ENCODE peak calls at places on chromosomes 4 and X, in six cellular contexts. H is pancreas, Z is hepatocyte, S is neural progenitor cell, M is cardiac muscle cell, Q is epithelial cell of esophagus. J is an unnamed sample.

GRCh38 chr4:47490550-47490949 is 5.5 kb downstream of the ATP10D start:
- DNase-seq in H (no peak), Z (peak), S (peak), M (peak), Q (peak), J (peak)

GRCh38 chr4:15197005-15197404 is 194.7 kb downstream of the CPEB2 start:
- DNase-seq in H (no peak), Z (peak), S (peak), M (peak), Q (peak), J (peak)

GRCh38 chrX:40440841-40441240 is 139.9 kb upstream of the ATP6AP2 start:
- DNase-seq in H (no peak), Z (no peak), S (no peak), M (no peak), Q (no peak), J (no peak)

GRCh38 chr4:152209772-152210493 is 326.0 kb downstream of the FBXW7 start:
- DNase-seq in H (no peak), Z (no peak), S (no peak), M (no peak), Q (no peak), J (no peak)

GRCh38 chr4:98474408-98474844 is 184.0 kb downstream of the TSPAN5 start:
- DNase-seq in H (no peak), Z (no peak), S (no peak), M (no peak), Q (peak), J (peak)

GRCh38 chr4:186829740-186830449 is 106.2 kb upstream of the FAT1 start:
- DNase-seq in H (no peak), Z (peak), S (no peak), M (no peak), Q (peak), J (no peak)

GRCh38 chrX:84320606-84321005 is 132.6 kb upstream of the RPS6KA6 start:
- DNase-seq in H (no peak), Z (no peak), S (no peak), M (no peak), Q (no peak), J (no peak)

GRCh38 chrX:38561951-38562719 is 793 bp downstream of the TSPAN7 start:
- DNase-seq in H (peak), Z (peak), S (peak), M (peak), Q (no peak), J (no peak)

DNA sequence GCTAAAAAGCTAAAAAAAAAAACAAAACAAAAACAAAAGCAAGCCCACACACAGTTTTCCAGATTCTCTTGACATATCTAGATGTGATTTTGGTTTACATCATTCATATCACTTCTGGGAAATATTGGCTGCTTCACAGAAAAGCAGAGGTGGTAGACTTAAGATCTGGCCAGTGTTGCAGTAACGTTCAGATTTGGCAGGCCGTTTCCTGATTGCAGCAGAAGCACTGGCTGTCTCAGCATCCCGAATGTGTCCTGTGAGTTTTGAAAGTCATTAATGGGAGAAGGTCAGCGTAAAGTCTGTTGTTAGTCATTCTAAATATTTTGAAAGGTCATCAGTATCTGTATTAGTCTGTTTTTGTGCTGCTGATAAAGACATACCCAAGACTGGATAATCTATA is 2062.0 kb downstream of the ARAP2 start:
- DNase-seq in H (no peak), Z (no peak), S (no peak), M (no peak), Q (no peak), J (no peak)
- H3K4me3 ChIP-seq in H (no peak), Z (no peak), S (no peak), M (no peak), Q (no peak), J (no peak)

DNA sequence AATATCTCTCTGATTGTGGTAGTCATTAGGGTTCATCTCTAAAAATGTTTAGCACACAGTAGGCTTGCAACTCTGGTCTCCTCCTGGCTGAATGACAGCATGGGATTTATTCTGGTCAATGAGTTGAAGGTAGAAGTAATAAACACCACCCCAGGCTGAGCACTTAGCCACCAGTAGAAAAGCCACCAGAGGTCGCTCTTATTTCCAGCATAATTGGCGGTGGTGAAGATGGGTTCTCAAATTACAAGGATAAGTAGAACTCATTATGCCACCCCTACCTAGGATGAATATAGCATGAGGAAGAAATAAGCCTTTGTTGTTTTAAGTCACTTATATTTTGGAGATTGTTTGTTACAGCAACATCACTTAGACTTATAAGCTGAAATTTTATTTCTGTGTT is 302.7 kb downstream of the GPM6A start:
- DNase-seq in H (no peak), Z (no peak), S (peak), M (peak), Q (peak), J (peak)
- TF ChIP-seq CTCF in H (no peak), Z (no peak), S (peak), M (no peak), Q (peak), J (peak)

GRCh38 chr4:78551420-78552351 is at the start of gene ANXA3:
- DNase-seq in H (peak), Z (peak), S (peak), M (peak), Q (peak), J (peak)

GRCh38 chr4:78552398-78553396 is 1.1 kb downstream of the ANXA3 start:
- DNase-seq in H (no peak), Z (peak), S (peak), M (peak), Q (peak), J (peak)

GRCh38 chr4:78557841-78558240 is 6.3 kb downstream of the ANXA3 start:
- DNase-seq in H (no peak), Z (no peak), S (no peak), M (no peak), Q (no peak), J (no peak)

GRCh38 chr4:78556655-78557054 is 5.1 kb downstream of the ANXA3 start:
- DNase-seq in H (no peak), Z (no peak), S (no peak), M (no peak), Q (peak), J (no peak)

DNA sequence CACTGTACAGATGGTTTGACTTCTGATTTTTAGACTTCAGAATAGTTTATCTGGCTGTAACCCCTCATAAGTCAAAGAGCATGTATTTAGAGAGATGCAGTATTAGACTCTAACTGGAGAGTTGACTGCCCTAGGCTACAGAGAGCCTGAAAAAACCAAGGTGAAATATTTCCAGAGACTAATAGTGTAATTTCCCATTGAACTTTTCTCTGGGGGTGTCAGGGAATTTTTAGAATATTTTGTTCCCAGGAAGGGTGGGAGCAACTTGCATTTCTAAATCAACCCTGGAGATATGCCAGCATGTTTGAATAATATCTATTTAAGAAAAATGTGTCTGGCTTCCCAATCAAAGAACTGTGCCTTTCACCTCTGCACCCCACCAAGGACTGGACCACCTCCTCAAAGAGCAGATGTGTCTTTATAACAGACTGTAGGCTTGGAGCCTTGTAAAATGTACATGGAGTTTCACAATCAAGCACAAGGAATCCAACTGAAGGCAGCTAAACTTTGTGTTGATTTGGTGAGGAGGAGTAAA is 2.0 kb downstream of the ANXA3 start:
- DNase-seq in H (no peak), Z (no peak), S (no peak), M (no peak), Q (no peak), J (no peak)
- H3K4me3 ChIP-seq in H (no peak), Z (peak), S (no peak), M (no peak), Q (no peak), J (no peak)

DNA sequence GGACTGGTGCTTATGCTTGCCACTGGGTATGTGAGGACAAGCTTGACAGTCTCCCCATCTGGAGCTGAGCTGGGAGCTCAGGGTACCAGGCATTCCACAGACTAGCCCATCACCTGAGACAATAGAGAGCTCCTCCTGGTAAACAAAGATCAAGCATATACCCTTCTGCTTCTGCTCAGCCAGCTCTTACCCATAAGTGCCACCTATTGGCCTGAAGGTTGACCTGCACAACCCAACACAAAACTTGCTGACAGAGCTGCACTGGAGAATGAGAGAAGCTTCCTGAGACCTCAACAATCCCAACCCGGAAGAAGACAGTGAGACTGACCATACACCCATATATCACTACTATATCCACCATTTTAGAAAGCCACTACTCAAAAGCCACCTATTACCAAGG is 1049.2 kb upstream of the INTU start:
- DNase-seq in H (no peak), Z (peak), S (peak), M (peak), Q (peak), J (peak)
- TF ChIP-seq CTCF in H (no peak), Z (peak), S (peak), M (peak), Q (peak), J (peak)

GRCh38 chrX:48937065-48937907 is 18.5 kb upstream of the PIM2 start:
- DNase-seq in H (no peak), Z (no peak), S (peak), M (peak), Q (no peak), J (peak)
- H3K4me3 ChIP-seq in H (no peak), Z (no peak), S (no peak), M (no peak), Q (no peak), J (peak)

GRCh38 chrX:106791495-106791894 is 11.0 kb upstream of the TBC1D8B start:
- DNase-seq in H (no peak), Z (no peak), S (no peak), M (peak), Q (peak), J (peak)
- TF ChIP-seq CTCF in H (no peak), Z (peak), S (peak), M (peak), Q (peak), J (no peak)

J was measured in NB4.